ENCODE peak calls at places on chromosome 5, in six cellular contexts. One of them, this sample, is unnamed.

GRCh38 chr5:124806026-124806856 is 59.8 kb upstream of the ZNF608 start:
- DNase-seq in NCI-H748 treated with DMSO at 0.1 percent for 48 hours: peak
- DNase-seq in activated effector memory CD4-positive, alpha-beta T cell treated with anti-CD3 and anti-CD28 coated beads, Interleukin-2, amount 50 U/mL, for 16 hours: no peak
- DNase-seq in activated naive CD4-positive, alpha-beta T cell treated with anti-CD3 and anti-CD28 coated beads for 36 hours: no peak
- DNase-seq in colonic mucosa: peak
- DNase-seq in cardiac muscle cell: peak
- DNase-seq in this sample: peak

GRCh38 chr5:74686962-74687751 is 2.1 kb downstream of the HEXB start:
- DNase-seq in cardiac muscle cell: no peak
- DNase-seq in activated naive CD4-positive, alpha-beta T cell treated with anti-CD3 and anti-CD28 coated beads for 36 hours: no peak
- DNase-seq in colonic mucosa: no peak
- DNase-seq in NCI-H748 treated with DMSO at 0.1 percent for 48 hours: no peak
- DNase-seq in activated effector memory CD4-positive, alpha-beta T cell treated with anti-CD3 and anti-CD28 coated beads, Interleukin-2, amount 50 U/mL, for 16 hours: no peak
- DNase-seq in this sample: peak

GRCh38 chr5:135857630-135858311 is 23.3 kb downstream of the SLC25A48 start:
- DNase-seq in activated effector memory CD4-positive, alpha-beta T cell treated with anti-CD3 and anti-CD28 coated beads, Interleukin-2, amount 50 U/mL, for 16 hours: no peak
- DNase-seq in NCI-H748 treated with DMSO at 0.1 percent for 48 hours: no peak
- DNase-seq in cardiac muscle cell: no peak
- DNase-seq in activated naive CD4-positive, alpha-beta T cell treated with anti-CD3 and anti-CD28 coated beads for 36 hours: no peak
- DNase-seq in colonic mucosa: no peak
- DNase-seq in this sample: no peak

GRCh38 chr5:102975040-102975439 is 144.9 kb downstream of the GIN1 start:
- DNase-seq in NCI-H748 treated with DMSO at 0.1 percent for 48 hours: no peak
- DNase-seq in activated naive CD4-positive, alpha-beta T cell treated with anti-CD3 and anti-CD28 coated beads for 36 hours: no peak
- DNase-seq in activated effector memory CD4-positive, alpha-beta T cell treated with anti-CD3 and anti-CD28 coated beads, Interleukin-2, amount 50 U/mL, for 16 hours: no peak
- DNase-seq in cardiac muscle cell: peak
- DNase-seq in colonic mucosa: no peak
- DNase-seq in this sample: no peak

GRCh38 chr5:148734518-148734917 is 80.2 kb upstream of the HTR4 start:
- DNase-seq in NCI-H748 treated with DMSO at 0.1 percent for 48 hours: no peak
- DNase-seq in activated naive CD4-positive, alpha-beta T cell treated with anti-CD3 and anti-CD28 coated beads for 36 hours: no peak
- DNase-seq in activated effector memory CD4-positive, alpha-beta T cell treated with anti-CD3 and anti-CD28 coated beads, Interleukin-2, amount 50 U/mL, for 16 hours: no peak
- DNase-seq in cardiac muscle cell: no peak
- DNase-seq in colonic mucosa: no peak
- DNase-seq in this sample: no peak

GRCh38 chr5:127858116-127858784 is 155.1 kb downstream of the CCDC192 start:
- DNase-seq in cardiac muscle cell: peak
- DNase-seq in activated effector memory CD4-positive, alpha-beta T cell treated with anti-CD3 and anti-CD28 coated beads, Interleukin-2, amount 50 U/mL, for 16 hours: no peak
- DNase-seq in activated naive CD4-positive, alpha-beta T cell treated with anti-CD3 and anti-CD28 coated beads for 36 hours: no peak
- DNase-seq in colonic mucosa: no peak
- DNase-seq in NCI-H748 treated with DMSO at 0.1 percent for 48 hours: no peak
- DNase-seq in this sample: no peak

GRCh38 chr5:34039398-34040157 is 3.4 kb downstream of the C1QTNF3 start:
- DNase-seq in activated naive CD4-positive, alpha-beta T cell treated with anti-CD3 and anti-CD28 coated beads for 36 hours: no peak
- DNase-seq in colonic mucosa: no peak
- DNase-seq in cardiac muscle cell: no peak
- DNase-seq in activated effector memory CD4-positive, alpha-beta T cell treated with anti-CD3 and anti-CD28 coated beads, Interleukin-2, amount 50 U/mL, for 16 hours: no peak
- DNase-seq in NCI-H748 treated with DMSO at 0.1 percent for 48 hours: no peak
- DNase-seq in this sample: no peak

GRCh38 chr5:14385022-14385421 is 196.6 kb upstream of the OTULINL start:
- DNase-seq in activated naive CD4-positive, alpha-beta T cell treated with anti-CD3 and anti-CD28 coated beads for 36 hours: peak
- DNase-seq in colonic mucosa: no peak
- DNase-seq in activated effector memory CD4-positive, alpha-beta T cell treated with anti-CD3 and anti-CD28 coated beads, Interleukin-2, amount 50 U/mL, for 16 hours: no peak
- DNase-seq in cardiac muscle cell: no peak
- DNase-seq in NCI-H748 treated with DMSO at 0.1 percent for 48 hours: no peak
- DNase-seq in this sample: no peak

GRCh38 chr5:80346055-80346454 is 26.3 kb downstream of the SPZ1 start:
- DNase-seq in cardiac muscle cell: peak
- DNase-seq in activated naive CD4-positive, alpha-beta T cell treated with anti-CD3 and anti-CD28 coated beads for 36 hours: peak
- DNase-seq in colonic mucosa: no peak
- DNase-seq in NCI-H748 treated with DMSO at 0.1 percent for 48 hours: peak
- DNase-seq in activated effector memory CD4-positive, alpha-beta T cell treated with anti-CD3 and anti-CD28 coated beads, Interleukin-2, amount 50 U/mL, for 16 hours: peak
- DNase-seq in this sample: peak

GRCh38 chr5:163578652-163579051 is 73.2 kb downstream of the MAT2B start:
- DNase-seq in colonic mucosa: no peak
- DNase-seq in activated effector memory CD4-positive, alpha-beta T cell treated with anti-CD3 and anti-CD28 coated beads, Interleukin-2, amount 50 U/mL, for 16 hours: no peak
- DNase-seq in NCI-H748 treated with DMSO at 0.1 percent for 48 hours: no peak
- DNase-seq in cardiac muscle cell: no peak
- DNase-seq in activated naive CD4-positive, alpha-beta T cell treated with anti-CD3 and anti-CD28 coated beads for 36 hours: no peak
- DNase-seq in this sample: no peak

GRCh38 chr5:142181096-142181495 is 72.5 kb downstream of the NDFIP1 start:
- DNase-seq in colonic mucosa: peak
- DNase-seq in NCI-H748 treated with DMSO at 0.1 percent for 48 hours: no peak
- DNase-seq in activated effector memory CD4-positive, alpha-beta T cell treated with anti-CD3 and anti-CD28 coated beads, Interleukin-2, amount 50 U/mL, for 16 hours: peak
- DNase-seq in cardiac muscle cell: no peak
- DNase-seq in activated naive CD4-positive, alpha-beta T cell treated with anti-CD3 and anti-CD28 coated beads for 36 hours: no peak
- DNase-seq in this sample: no peak

GRCh38 chr5:131776451-131776850 is 20.4 kb downstream of the FNIP1 start:
- DNase-seq in NCI-H748 treated with DMSO at 0.1 percent for 48 hours: no peak
- DNase-seq in activated effector memory CD4-positive, alpha-beta T cell treated with anti-CD3 and anti-CD28 coated beads, Interleukin-2, amount 50 U/mL, for 16 hours: no peak
- DNase-seq in colonic mucosa: no peak
- DNase-seq in cardiac muscle cell: peak
- DNase-seq in activated naive CD4-positive, alpha-beta T cell treated with anti-CD3 and anti-CD28 coated beads for 36 hours: no peak
- DNase-seq in this sample: no peak

GRCh38 chr5:36786613-36787012 is 90.0 kb upstream of the NIPBL start:
- DNase-seq in activated effector memory CD4-positive, alpha-beta T cell treated with anti-CD3 and anti-CD28 coated beads, Interleukin-2, amount 50 U/mL, for 16 hours: no peak
- DNase-seq in activated naive CD4-positive, alpha-beta T cell treated with anti-CD3 and anti-CD28 coated beads for 36 hours: no peak
- DNase-seq in cardiac muscle cell: no peak
- DNase-seq in colonic mucosa: peak
- DNase-seq in NCI-H748 treated with DMSO at 0.1 percent for 48 hours: no peak
- DNase-seq in this sample: peak

GRCh38 chr5:57863661-57864060 is 381.1 kb upstream of the ACTBL2 start:
- DNase-seq in activated naive CD4-positive, alpha-beta T cell treated with anti-CD3 and anti-CD28 coated beads for 36 hours: no peak
- DNase-seq in NCI-H748 treated with DMSO at 0.1 percent for 48 hours: no peak
- DNase-seq in cardiac muscle cell: no peak
- DNase-seq in activated effector memory CD4-positive, alpha-beta T cell treated with anti-CD3 and anti-CD28 coated beads, Interleukin-2, amount 50 U/mL, for 16 hours: no peak
- DNase-seq in colonic mucosa: no peak
- DNase-seq in this sample: peak

GRCh38 chr5:116785101-116785500 is 210.5 kb upstream of the SEMA6A start:
- DNase-seq in cardiac muscle cell: no peak
- DNase-seq in activated naive CD4-positive, alpha-beta T cell treated with anti-CD3 and anti-CD28 coated beads for 36 hours: no peak
- DNase-seq in activated effector memory CD4-positive, alpha-beta T cell treated with anti-CD3 and anti-CD28 coated beads, Interleukin-2, amount 50 U/mL, for 16 hours: no peak
- DNase-seq in colonic mucosa: no peak
- DNase-seq in NCI-H748 treated with DMSO at 0.1 percent for 48 hours: no peak
- DNase-seq in this sample: no peak

GRCh38 chr5:87588316-87588715 is 175.6 kb upstream of the CCNH start:
- DNase-seq in activated effector memory CD4-positive, alpha-beta T cell treated with anti-CD3 and anti-CD28 coated beads, Interleukin-2, amount 50 U/mL, for 16 hours: no peak
- DNase-seq in cardiac muscle cell: no peak
- DNase-seq in colonic mucosa: no peak
- DNase-seq in NCI-H748 treated with DMSO at 0.1 percent for 48 hours: no peak
- DNase-seq in activated naive CD4-positive, alpha-beta T cell treated with anti-CD3 and anti-CD28 coated beads for 36 hours: no peak
- DNase-seq in this sample: no peak

GRCh38 chr5:10648806-10649517 is 85.1 kb downstream of the ANKRD33B start:
- DNase-seq in cardiac muscle cell: no peak
- DNase-seq in colonic mucosa: no peak
- DNase-seq in activated effector memory CD4-positive, alpha-beta T cell treated with anti-CD3 and anti-CD28 coated beads, Interleukin-2, amount 50 U/mL, for 16 hours: no peak
- DNase-seq in activated naive CD4-positive, alpha-beta T cell treated with anti-CD3 and anti-CD28 coated beads for 36 hours: no peak
- DNase-seq in NCI-H748 treated with DMSO at 0.1 percent for 48 hours: no peak
- DNase-seq in this sample: no peak